ENCODE peak calls at places on chromosomes 4 and X, in five cellular contexts. One of them, this sample, is unnamed. For H3K36me3 and H3K27me3, the result is how much of the 10 kb centered on the place peaks cover.

GRCh38 chrX:15815779-15816452 is 25.6 kb downstream of the ZRSR2 start:
- DNase-seq in aorta: no peak
- DNase-seq in adrenal gland: no peak
- DNase-seq in ovary: no peak
- DNase-seq in CD4-positive, alpha-beta memory T cell: peak
- DNase-seq in this sample: no peak

GRCh38 chr4:8118531-8118930 is 40.1 kb downstream of the ABLIM2 start:
- DNase-seq in CD4-positive, alpha-beta memory T cell: no peak
- DNase-seq in ovary: no peak
- DNase-seq in aorta: no peak
- DNase-seq in adrenal gland: no peak
- DNase-seq in this sample: no peak

GRCh38 chrX:74546984-74547383 is 67.4 kb downstream of the RLIM start:
- DNase-seq in adrenal gland: no peak
- DNase-seq in ovary: no peak
- DNase-seq in CD4-positive, alpha-beta memory T cell: no peak
- DNase-seq in aorta: no peak
- DNase-seq in this sample: no peak

GRCh38 chr4:78684196-78685079 is 91.7 kb upstream of the BMP2K start:
- DNase-seq in adrenal gland: no peak
- DNase-seq in CD4-positive, alpha-beta memory T cell: no peak
- DNase-seq in ovary: no peak
- DNase-seq in aorta: no peak
- DNase-seq in this sample: no peak

GRCh38 chrX:50638123-50638522 is 167.5 kb upstream of the DGKK start:
- DNase-seq in aorta: peak
- DNase-seq in ovary: no peak
- DNase-seq in adrenal gland: peak
- DNase-seq in CD4-positive, alpha-beta memory T cell: peak
- DNase-seq in this sample: no peak

GRCh38 chr4:41391271-41391670 is 134.5 kb downstream of the UCHL1 start:
- DNase-seq in adrenal gland: no peak
- DNase-seq in CD4-positive, alpha-beta memory T cell: no peak
- DNase-seq in ovary: no peak
- DNase-seq in aorta: no peak
- DNase-seq in this sample: no peak

GRCh38 chrX:132071260-132071659 is 48.2 kb downstream of the STK26 start:
- DNase-seq in ovary: no peak
- DNase-seq in aorta: no peak
- DNase-seq in CD4-positive, alpha-beta memory T cell: no peak
- DNase-seq in adrenal gland: no peak
- DNase-seq in this sample: no peak

GRCh38 chrX:45697591-45697990 is 496.9 kb upstream of the DIPK2B start:
- DNase-seq in CD4-positive, alpha-beta memory T cell: no peak
- DNase-seq in adrenal gland: no peak
- DNase-seq in aorta: no peak
- DNase-seq in ovary: no peak
- DNase-seq in this sample: no peak

GRCh38 chr4:140469806-140470733 is 28.0 kb downstream of the MGAT4D start:
- DNase-seq in ovary: peak
- DNase-seq in CD4-positive, alpha-beta memory T cell: no peak
- DNase-seq in adrenal gland: no peak
- DNase-seq in aorta: peak
- DNase-seq in this sample: no peak

GRCh38 chr4:124684301-124684700 is 28.2 kb downstream of the ANKRD50 start:
- DNase-seq in adrenal gland: no peak
- DNase-seq in CD4-positive, alpha-beta memory T cell: no peak
- DNase-seq in aorta: no peak
- DNase-seq in ovary: no peak
- DNase-seq in this sample: no peak

DNA sequence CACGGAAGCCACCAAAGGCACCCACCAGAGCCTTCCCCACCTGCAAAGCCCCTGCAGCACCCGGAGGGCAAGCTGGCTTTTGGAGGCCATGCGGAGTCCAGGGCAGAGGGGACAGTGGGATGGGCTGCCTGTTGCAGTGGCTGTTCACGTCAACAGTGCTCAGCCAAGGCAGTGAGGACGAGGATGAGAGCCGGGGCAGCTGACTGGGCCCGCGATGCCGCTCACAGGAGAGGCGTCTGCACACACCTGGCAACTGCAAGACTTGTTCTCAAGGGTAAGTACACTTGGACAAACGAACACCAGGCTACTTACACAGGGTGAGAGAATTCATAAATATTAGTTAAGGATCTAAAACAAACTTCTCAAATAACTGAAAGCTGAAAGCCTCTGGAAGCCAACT is 19.6 kb downstream of the FGFR3 start:
- DNase-seq in CD4-positive, alpha-beta memory T cell: no peak
- DNase-seq in aorta: no peak
- DNase-seq in adrenal gland: no peak
- DNase-seq in ovary: no peak
- DNase-seq in this sample: no peak
- H3K36me3 ChIP-seq in CD4-positive, alpha-beta memory T cell: under half
- H3K36me3 ChIP-seq in aorta: under half
- H3K36me3 ChIP-seq in adrenal gland: under half
- H3K36me3 ChIP-seq in ovary: under half
- H3K36me3 ChIP-seq in this sample: under half

GRCh38 chrX:154751121-154751668 is 318 bp upstream of the GAB3 start:
- DNase-seq in aorta: peak
- DNase-seq in ovary: no peak
- DNase-seq in adrenal gland: no peak
- DNase-seq in CD4-positive, alpha-beta memory T cell: no peak
- DNase-seq in this sample: no peak
- H3K4me3 ChIP-seq in aorta: peak
- H3K4me3 ChIP-seq in ovary: peak
- H3K4me3 ChIP-seq in adrenal gland: no peak
- H3K4me3 ChIP-seq in CD4-positive, alpha-beta memory T cell: peak
- H3K4me3 ChIP-seq in this sample: peak

GRCh38 chr4:54100607-54101189 is 735 bp downstream of the GSX2 start:
- DNase-seq in aorta: no peak
- DNase-seq in CD4-positive, alpha-beta memory T cell: no peak
- DNase-seq in adrenal gland: no peak
- DNase-seq in ovary: no peak
- DNase-seq in this sample: no peak
- H3K27me3 ChIP-seq in aorta: under half
- H3K27me3 ChIP-seq in CD4-positive, alpha-beta memory T cell: half or more
- H3K27me3 ChIP-seq in adrenal gland: half or more
- H3K27me3 ChIP-seq in ovary: under half
- H3K27me3 ChIP-seq in this sample: under half

DNA sequence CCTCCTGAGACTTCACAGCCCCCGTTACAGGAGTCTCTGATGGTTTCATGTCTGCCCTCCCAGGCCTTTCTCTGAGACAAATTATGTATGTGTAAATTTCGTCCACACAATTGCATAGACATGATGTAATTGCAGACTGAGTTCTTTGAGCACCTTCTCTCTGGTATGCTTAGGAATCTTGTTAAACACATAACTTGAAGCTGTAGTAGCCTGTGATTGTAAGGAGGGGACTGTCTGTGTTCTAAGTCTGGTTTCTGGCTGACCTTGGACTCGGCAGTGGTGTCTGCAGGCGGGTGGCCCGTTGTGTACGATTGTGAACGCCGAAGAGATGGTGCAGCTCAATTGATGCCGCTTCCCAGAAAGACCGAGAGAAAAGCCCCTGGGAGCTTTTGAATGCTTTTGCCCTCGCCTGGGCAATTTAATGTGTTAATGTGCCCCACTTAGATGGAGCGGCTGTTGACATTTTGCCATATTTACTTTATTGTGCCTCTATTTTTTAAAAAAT is 58.5 kb upstream of the TADA2B start:
- DNase-seq in CD4-positive, alpha-beta memory T cell: no peak
- DNase-seq in aorta: no peak
- DNase-seq in ovary: no peak
- DNase-seq in adrenal gland: no peak
- DNase-seq in this sample: no peak
- H3K36me3 ChIP-seq in CD4-positive, alpha-beta memory T cell: under half
- H3K36me3 ChIP-seq in aorta: under half
- H3K36me3 ChIP-seq in ovary: under half
- H3K36me3 ChIP-seq in adrenal gland: under half
- H3K36me3 ChIP-seq in this sample: under half

DNA sequence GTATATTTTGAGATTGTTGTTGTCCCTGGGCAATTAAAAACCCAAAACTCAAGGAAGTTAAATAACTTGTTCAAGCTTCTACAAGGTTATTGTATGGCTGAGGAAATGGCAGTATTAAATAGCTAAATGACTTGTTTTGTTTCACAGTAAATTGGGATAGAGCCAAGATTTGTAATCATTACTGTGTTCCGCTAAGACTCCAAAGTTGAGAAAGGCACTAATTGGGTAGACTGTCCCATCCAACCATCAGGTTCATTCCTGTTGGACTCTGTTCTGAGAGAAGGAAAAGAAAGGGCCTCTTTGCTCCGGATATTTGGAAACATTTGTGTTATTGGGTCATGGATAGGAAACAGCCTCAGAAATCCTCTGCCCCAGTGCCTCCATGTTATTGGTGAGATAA is 82.2 kb downstream of the DCLK2 start:
- DNase-seq in adrenal gland: no peak
- DNase-seq in ovary: no peak
- DNase-seq in aorta: no peak
- DNase-seq in CD4-positive, alpha-beta memory T cell: no peak
- DNase-seq in this sample: no peak
- H3K4me3 ChIP-seq in adrenal gland: no peak
- H3K4me3 ChIP-seq in ovary: no peak
- H3K4me3 ChIP-seq in aorta: no peak
- H3K4me3 ChIP-seq in CD4-positive, alpha-beta memory T cell: no peak
- H3K4me3 ChIP-seq in this sample: no peak